ENCODE peak calls at places on chromosome 5, in four cellular contexts. L is ureter, Z is T-helper 22 cell, J is frontal cortex. Q is an unnamed sample.

GRCh38 chr5:167208911-167209310 is 1082.5 kb upstream of the WWC1 start:
- DNase-seq in Z (no peak), L (no peak), J (no peak), Q (no peak)

GRCh38 chr5:179865471-179866240 is 7.0 kb upstream of the MRNIP start:
- DNase-seq in L (no peak), Z (no peak), J (no peak), Q (no peak)

GRCh38 chr5:32827981-32828380 is 116.9 kb downstream of the NPR3 start:
- DNase-seq in L (no peak), Z (no peak), J (no peak), Q (no peak)

GRCh38 chr5:146877783-146878470 is 630 bp downstream of the PPP2R2B start:
- DNase-seq in J (peak; percentile 55), Z (no peak), L (no peak), Q (no peak)

GRCh38 chr5:5523066-5523505 is 100.6 kb downstream of the ICE1 start:
- DNase-seq in L (no peak), Z (no peak), J (no peak), Q (no peak)

GRCh38 chr5:142366007-142366406 is 41.2 kb upstream of the SPRY4 start:
- DNase-seq in L (no peak), Z (no peak), J (no peak), Q (no peak)

GRCh38 chr5:128536229-128536860 is 1.7 kb downstream of the FBN2 start:
- DNase-seq in Z (no peak), L (no peak), J (no peak), Q (no peak)

GRCh38 chr5:76757049-76757448 is 41.1 kb downstream of the F2R start:
- DNase-seq in L (no peak), J (no peak), Z (no peak), Q (no peak)

GRCh38 chr5:16935271-16936149 is 578 bp downstream of the MYO10 start:
- DNase-seq in J (no peak), Z (no peak), L (peak; percentile 50), Q (no peak)

GRCh38 chr5:139635606-139636206 is 12.4 kb upstream of the CXXC5 start:
- DNase-seq in L (peak; percentile 78), J (peak; percentile 69), Z (no peak), Q (peak; percentile 93)

GRCh38 chr5:11385901-11386293 is 518.3 kb downstream of the CTNND2 start:
- DNase-seq in Z (no peak), J (no peak), L (no peak), Q (no peak)

GRCh38 chr5:119368238-119368630 is 12.4 kb downstream of the TNFAIP8 start:
- DNase-seq in Z (no peak), L (no peak), J (no peak), Q (no peak)

GRCh38 chr5:144583493-144584154 is 413.0 kb downstream of the KCTD16 start:
- DNase-seq in Z (no peak), L (no peak), J (no peak), Q (no peak)

GRCh38 chr5:80967500-80968181 is 7.5 kb downstream of the RASGRF2 start:
- DNase-seq in J (no peak), Z (no peak), L (no peak), Q (no peak)

GRCh38 chr5:159663986-159664385 is 252.3 kb upstream of the ADRA1B start:
- DNase-seq in L (no peak), J (no peak), Z (no peak), Q (no peak)

GRCh38 chr5:175795959-175796358 is 75.4 kb upstream of the CPLX2 start:
- DNase-seq in J (no peak), Z (no peak), L (no peak), Q (no peak)

GRCh38 chr5:161889971-161890370 is 42.1 kb downstream of the GABRA1 start:
- DNase-seq in Z (no peak), L (no peak), J (no peak), Q (no peak)

GRCh38 chr5:96934695-96935555 is 955 bp upstream of the LNPEP start:
- DNase-seq in J (peak; percentile 62), L (peak; percentile 93), Z (peak; percentile 89), Q (peak; percentile 97)

GRCh38 chr5:37738057-37738691 is 101.7 kb downstream of the GDNF start:
- DNase-seq in L (no peak), Z (no peak), J (no peak), Q (no peak)

GRCh38 chr5:127229185-127229889 is 61.3 kb upstream of the MEGF10 start:
- DNase-seq in J (peak; percentile 55), Z (peak; percentile 2), L (peak; percentile 69), Q (no peak)

GRCh38 chr5:21646469-21646868 is 1206.7 kb downstream of the CDH12 start:
- DNase-seq in Z (no peak), J (no peak), L (no peak), Q (no peak)

GRCh38 chr5:178069909-178070308 is 43.4 kb upstream of the N4BP3 start:
- DNase-seq in L (no peak), J (no peak), Z (no peak), Q (no peak)

GRCh38 chr5:180484813-180485212 is 9.4 kb upstream of the CNOT6 start:
- DNase-seq in L (no peak), Z (no peak), J (no peak), Q (no peak)

GRCh38 chr5:149024477-149024876 is 38.4 kb downstream of the SH3TC2 start:
- DNase-seq in J (no peak), L (no peak), Z (no peak), Q (no peak)

GRCh38 chr5:138334867-138335447 is 3.1 kb upstream of the FAM53C start:
- DNase-seq in Z (no peak), L (no peak), J (no peak), Q (no peak)

GRCh38 chr5:83306572-83307241 is 164.8 kb upstream of the VCAN start:
- DNase-seq in L (peak; percentile 49), Z (no peak), J (no peak), Q (no peak)

GRCh38 chr5:68368686-68369359 is 153.3 kb downstream of the PIK3R1 start:
- DNase-seq in Z (no peak), L (no peak), J (no peak), Q (peak; percentile 42)

GRCh38 chr5:173663810-173664526 is 47.5 kb upstream of the BOD1 start:
- DNase-seq in L (no peak), J (no peak), Z (no peak), Q (no peak)

GRCh38 chr5:176849611-176850227 is 39.4 kb downstream of the UNC5A start:
- DNase-seq in L (no peak), J (no peak), Z (no peak), Q (no peak)

GRCh38 chr5:120124961-120125360 is 339.1 kb upstream of the PRR16 start:
- DNase-seq in Z (no peak), L (no peak), J (no peak), Q (no peak)

GRCh38 chr5:166251786-166252185 is 2039.7 kb upstream of the WWC1 start:
- DNase-seq in J (no peak), L (no peak), Z (no peak), Q (no peak)

GRCh38 chr5:94173100-94173499 is 431.7 kb upstream of the POU5F2 start:
- DNase-seq in J (no peak), Z (no peak), L (no peak), Q (no peak)

Q was measured in esophagus muscularis mucosa.